ENCODE peak calls at places on chromosomes 5 and 9, in five cellular contexts. One of them, this sample, is unnamed.

GRCh38 chr5:89351232-89351631 is 468.2 kb upstream of the MEF2C start:
- DNase-seq in vagina: no peak
- DNase-seq in AG10803: peak; percentile 73
- DNase-seq in mucosa of descending colon: no peak
- DNase-seq in cardiac fibroblast: peak; percentile 91
- DNase-seq in this sample: peak; percentile 83

GRCh38 chr9:136442330-136442729 is 2.7 kb upstream of the INPP5E start:
- DNase-seq in vagina: no peak
- DNase-seq in AG10803: no peak
- DNase-seq in mucosa of descending colon: no peak
- DNase-seq in cardiac fibroblast: no peak
- DNase-seq in this sample: no peak

GRCh38 chr9:4793412-4794005 is 765 bp downstream of the RCL1 start:
- DNase-seq in vagina: no peak
- DNase-seq in AG10803: no peak
- DNase-seq in mucosa of descending colon: no peak
- DNase-seq in cardiac fibroblast: no peak
- DNase-seq in this sample: peak; percentile 22

GRCh38 chr5:111158105-111158744 is 66.0 kb upstream of the CAMK4 start:
- DNase-seq in vagina: no peak
- DNase-seq in AG10803: peak; percentile 78
- DNase-seq in mucosa of descending colon: no peak
- DNase-seq in cardiac fibroblast: peak; percentile 91
- DNase-seq in this sample: peak; percentile 76

GRCh38 chr9:68832101-68832500 is 127.1 kb downstream of the PIP5K1B start:
- DNase-seq in vagina: no peak
- DNase-seq in AG10803: no peak
- DNase-seq in mucosa of descending colon: no peak
- DNase-seq in cardiac fibroblast: no peak
- DNase-seq in this sample: no peak

GRCh38 chr9:96604005-96604320 is 15.7 kb downstream of the CDC14B start:
- DNase-seq in vagina: no peak
- DNase-seq in AG10803: peak; percentile 86
- DNase-seq in mucosa of descending colon: no peak
- DNase-seq in cardiac fibroblast: no peak
- DNase-seq in this sample: no peak

GRCh38 chr5:65152131-65152530 is 329.6 kb downstream of the ADAMTS6 start:
- DNase-seq in vagina: no peak
- DNase-seq in AG10803: peak; percentile 85
- DNase-seq in mucosa of descending colon: no peak
- DNase-seq in cardiac fibroblast: no peak
- DNase-seq in this sample: no peak

GRCh38 chr9:33480094-33480493 is 6.4 kb upstream of the NOL6 start:
- DNase-seq in vagina: no peak
- DNase-seq in AG10803: peak; percentile 16
- DNase-seq in mucosa of descending colon: no peak
- DNase-seq in cardiac fibroblast: no peak
- DNase-seq in this sample: no peak

GRCh38 chr5:154937186-154937717 is 759 bp downstream of the GEMIN5 start:
- DNase-seq in vagina: no peak
- DNase-seq in AG10803: peak; percentile 8
- DNase-seq in mucosa of descending colon: no peak
- DNase-seq in cardiac fibroblast: peak; percentile 18
- DNase-seq in this sample: no peak

GRCh38 chr9:26369096-26369495 is 523.5 kb downstream of the CAAP1 start:
- DNase-seq in vagina: no peak
- DNase-seq in AG10803: peak; percentile 81
- DNase-seq in mucosa of descending colon: no peak
- DNase-seq in cardiac fibroblast: no peak
- DNase-seq in this sample: peak; percentile 1

GRCh38 chr9:131094622-131095021 is 1.7 kb upstream of the AIF1L start:
- DNase-seq in vagina: no peak
- DNase-seq in AG10803: peak; percentile 74
- DNase-seq in mucosa of descending colon: no peak
- DNase-seq in cardiac fibroblast: peak; percentile 74
- DNase-seq in this sample: no peak

GRCh38 chr5:87229780-87230179 is 37.9 kb upstream of the RASA1 start:
- DNase-seq in vagina: no peak
- DNase-seq in AG10803: peak; percentile 11
- DNase-seq in mucosa of descending colon: no peak
- DNase-seq in cardiac fibroblast: peak; percentile 47
- DNase-seq in this sample: no peak

GRCh38 chr5:65364907-65365306 is 116.8 kb downstream of the ADAMTS6 start:
- DNase-seq in vagina: no peak
- DNase-seq in AG10803: no peak
- DNase-seq in mucosa of descending colon: no peak
- DNase-seq in cardiac fibroblast: peak; percentile 79
- DNase-seq in this sample: no peak

GRCh38 chr9:89452561-89452960 is 45.4 kb downstream of the SEMA4D start:
- DNase-seq in vagina: no peak
- DNase-seq in AG10803: no peak
- DNase-seq in mucosa of descending colon: peak; percentile 10
- DNase-seq in cardiac fibroblast: no peak
- DNase-seq in this sample: no peak

GRCh38 chr5:170788626-170789304 is 5.2 kb downstream of the GABRP start:
- DNase-seq in vagina: no peak
- DNase-seq in AG10803: no peak
- DNase-seq in mucosa of descending colon: no peak
- DNase-seq in cardiac fibroblast: no peak
- DNase-seq in this sample: no peak

GRCh38 chr9:89481161-89481915 is 16.6 kb downstream of the SEMA4D start:
- DNase-seq in vagina: no peak
- DNase-seq in AG10803: no peak
- DNase-seq in mucosa of descending colon: no peak
- DNase-seq in cardiac fibroblast: no peak
- DNase-seq in this sample: no peak

GRCh38 chr9:3743901-3744413 is 218.2 kb upstream of the RFX3 start:
- DNase-seq in vagina: no peak
- DNase-seq in AG10803: no peak
- DNase-seq in mucosa of descending colon: no peak
- DNase-seq in cardiac fibroblast: no peak
- DNase-seq in this sample: no peak

GRCh38 chr5:147434049-147434448 is 75.8 kb downstream of the DPYSL3 start:
- DNase-seq in vagina: no peak
- DNase-seq in AG10803: no peak
- DNase-seq in mucosa of descending colon: no peak
- DNase-seq in cardiac fibroblast: no peak
- DNase-seq in this sample: no peak

GRCh38 chr9:33263131-33263935 is 1.2 kb downstream of the BAG1 start:
- DNase-seq in vagina: no peak
- DNase-seq in AG10803: peak; percentile 27
- DNase-seq in mucosa of descending colon: no peak
- DNase-seq in cardiac fibroblast: peak; percentile 31
- DNase-seq in this sample: peak; percentile 21

GRCh38 chr5:109826426-109826825 is 136.7 kb downstream of the MAN2A1 start:
- DNase-seq in vagina: no peak
- DNase-seq in AG10803: no peak
- DNase-seq in mucosa of descending colon: no peak
- DNase-seq in cardiac fibroblast: peak; percentile 51
- DNase-seq in this sample: no peak

GRCh38 chr5:148730955-148731898 is 76.9 kb upstream of the HTR4 start:
- DNase-seq in vagina: no peak
- DNase-seq in AG10803: peak; percentile 85
- DNase-seq in mucosa of descending colon: no peak
- DNase-seq in cardiac fibroblast: peak; percentile 93
- DNase-seq in this sample: peak; percentile 86

GRCh38 chr5:38602641-38603040 is 46.2 kb upstream of the LIFR start:
- DNase-seq in vagina: no peak
- DNase-seq in AG10803: no peak
- DNase-seq in mucosa of descending colon: no peak
- DNase-seq in cardiac fibroblast: no peak
- DNase-seq in this sample: no peak

GRCh38 chr9:36008774-36009300 is 27.9 kb upstream of the RECK start:
- DNase-seq in vagina: no peak
- DNase-seq in AG10803: peak; percentile 76
- DNase-seq in mucosa of descending colon: no peak
- DNase-seq in cardiac fibroblast: peak; percentile 87
- DNase-seq in this sample: peak; percentile 54

DNA sequence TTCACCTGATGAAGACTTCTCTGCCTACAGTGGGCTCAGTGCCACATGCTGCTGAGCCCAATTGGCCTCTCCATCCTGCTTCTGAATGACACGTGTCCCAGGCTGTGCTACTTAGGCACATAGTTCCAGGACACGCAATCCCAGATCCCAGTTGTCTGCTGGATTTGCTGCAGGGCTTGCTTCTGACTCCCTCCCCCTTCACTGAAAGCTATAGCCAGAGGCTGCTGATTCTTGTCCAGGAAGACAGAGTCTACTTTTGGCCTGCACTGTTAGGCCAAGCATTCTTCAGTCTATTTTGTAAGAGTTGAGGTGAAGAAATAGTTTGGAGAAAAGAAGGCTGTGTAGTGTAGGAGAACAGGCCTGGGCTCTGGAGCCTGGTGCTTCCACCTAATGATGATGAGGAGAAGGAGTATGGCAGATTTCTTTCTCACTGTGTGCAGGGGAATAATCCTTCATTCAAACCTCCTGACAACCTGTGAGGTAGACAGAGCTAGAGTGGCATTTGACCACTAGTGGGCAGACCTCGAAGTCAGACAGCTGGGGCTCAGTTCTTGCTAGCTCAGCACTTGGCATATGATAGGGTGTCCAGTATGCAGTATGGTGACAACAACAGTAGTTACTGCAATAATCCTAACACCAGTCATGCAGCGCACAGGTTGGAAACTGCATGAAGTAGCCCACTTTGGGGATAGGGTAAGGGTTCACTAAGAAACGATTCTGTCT is 19.5 kb upstream of the ASPN start:
- DNase-seq in vagina: no peak
- DNase-seq in AG10803: peak; percentile 92
- DNase-seq in mucosa of descending colon: no peak
- DNase-seq in cardiac fibroblast: peak; percentile 55
- DNase-seq in this sample: no peak
- TF ChIP-seq CTCF in vagina: no peak
- TF ChIP-seq CTCF in AG10803: peak; percentile 49
- TF ChIP-seq CTCF in mucosa of descending colon: peak; percentile 46
- TF ChIP-seq CTCF in cardiac fibroblast: peak; percentile 66
- TF ChIP-seq CTCF in this sample: peak; percentile 44

GRCh38 chr5:106680330-106680729 is 990.4 kb downstream of the EFNA5 start:
- DNase-seq in vagina: no peak
- DNase-seq in AG10803: no peak
- DNase-seq in mucosa of descending colon: no peak
- DNase-seq in cardiac fibroblast: peak; percentile 7
- DNase-seq in this sample: peak; percentile 35
- H3K4me3 ChIP-seq in vagina: no peak overlapping the region
- H3K4me3 ChIP-seq in AG10803: no peak overlapping the region
- H3K4me3 ChIP-seq in mucosa of descending colon: no peak overlapping the region
- H3K4me3 ChIP-seq in cardiac fibroblast: no peak overlapping the region
- H3K4me3 ChIP-seq in this sample: no peak overlapping the region

GRCh38 chr9:93148721-93149120 is 14.7 kb upstream of the NINJ1 start:
- DNase-seq in vagina: no peak
- DNase-seq in AG10803: no peak
- DNase-seq in mucosa of descending colon: no peak
- DNase-seq in cardiac fibroblast: no peak
- DNase-seq in this sample: no peak
- TF ChIP-seq CTCF in vagina: no peak
- TF ChIP-seq CTCF in AG10803: no peak
- TF ChIP-seq CTCF in mucosa of descending colon: no peak
- TF ChIP-seq CTCF in cardiac fibroblast: no peak
- TF ChIP-seq CTCF in this sample: no peak

GRCh38 chr5:36723921-36724320 is 117.5 kb downstream of the SLC1A3 start:
- DNase-seq in vagina: no peak
- DNase-seq in AG10803: no peak
- DNase-seq in mucosa of descending colon: peak; percentile 36
- DNase-seq in cardiac fibroblast: no peak
- DNase-seq in this sample: no peak
- H3K4me3 ChIP-seq in vagina: no peak overlapping the region
- H3K4me3 ChIP-seq in AG10803: no peak overlapping the region
- H3K4me3 ChIP-seq in mucosa of descending colon: no peak overlapping the region
- H3K4me3 ChIP-seq in cardiac fibroblast: no peak overlapping the region
- H3K4me3 ChIP-seq in this sample: no peak overlapping the region

DNA sequence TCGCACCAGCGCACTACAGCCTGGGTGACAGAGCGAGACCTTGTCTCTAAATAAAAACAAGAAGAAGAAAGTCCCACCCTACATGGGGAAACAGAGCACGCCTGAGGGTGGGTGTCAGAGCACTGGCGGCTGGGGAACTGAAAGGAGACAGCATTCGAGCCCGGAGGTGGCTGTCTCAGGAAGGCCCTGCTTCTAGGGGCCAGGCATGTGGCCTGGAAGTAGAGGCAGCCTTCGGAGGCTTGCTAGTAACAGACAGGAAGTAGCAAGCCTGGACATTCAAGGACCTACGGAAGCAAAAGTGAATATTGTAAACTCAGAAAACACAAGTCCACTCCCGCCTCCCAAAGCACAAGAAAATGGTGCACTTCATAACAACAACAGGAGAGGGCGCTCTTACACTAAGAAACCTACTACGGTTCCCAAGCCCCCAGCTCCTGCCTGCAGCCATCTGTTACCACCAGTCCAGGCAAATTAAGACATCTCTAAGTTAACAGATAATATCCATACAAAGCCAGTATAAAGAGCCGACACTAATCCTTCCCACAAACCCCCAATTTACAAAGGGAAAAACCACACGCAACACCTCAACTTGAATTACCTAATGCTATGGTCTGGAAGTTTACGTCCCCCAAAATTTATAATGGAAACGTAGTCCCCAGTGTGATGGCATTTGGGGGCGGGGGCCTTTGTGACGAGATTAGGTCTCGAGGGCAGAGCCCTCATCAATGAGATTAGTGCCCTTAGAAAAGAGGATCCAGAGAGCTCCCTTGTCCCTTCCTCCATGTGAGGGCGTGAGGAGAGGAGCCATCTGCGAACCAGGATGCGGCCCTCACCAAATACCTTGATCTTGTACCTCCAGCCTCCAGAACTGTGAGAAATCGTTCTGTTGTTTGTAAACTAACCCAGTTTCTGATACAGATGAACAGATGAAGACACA is 7.7 kb downstream of the RASGEF1C start:
- DNase-seq in vagina: no peak
- DNase-seq in AG10803: no peak
- DNase-seq in mucosa of descending colon: no peak
- DNase-seq in cardiac fibroblast: peak; percentile 47
- DNase-seq in this sample: no peak
- TF ChIP-seq CTCF in vagina: no peak
- TF ChIP-seq CTCF in AG10803: peak; percentile 15
- TF ChIP-seq CTCF in mucosa of descending colon: no peak
- TF ChIP-seq CTCF in cardiac fibroblast: peak; percentile 28
- TF ChIP-seq CTCF in this sample: peak; percentile 31

GRCh38 chr5:127846884-127847283 is 143.7 kb downstream of the CCDC192 start:
- DNase-seq in vagina: no peak
- DNase-seq in AG10803: no peak
- DNase-seq in mucosa of descending colon: no peak
- DNase-seq in cardiac fibroblast: peak; percentile 22
- DNase-seq in this sample: no peak
- H3K4me3 ChIP-seq in vagina: no peak overlapping the region
- H3K4me3 ChIP-seq in AG10803: no peak overlapping the region
- H3K4me3 ChIP-seq in mucosa of descending colon: no peak overlapping the region
- H3K4me3 ChIP-seq in cardiac fibroblast: no peak overlapping the region
- H3K4me3 ChIP-seq in this sample: no peak overlapping the region

DNA sequence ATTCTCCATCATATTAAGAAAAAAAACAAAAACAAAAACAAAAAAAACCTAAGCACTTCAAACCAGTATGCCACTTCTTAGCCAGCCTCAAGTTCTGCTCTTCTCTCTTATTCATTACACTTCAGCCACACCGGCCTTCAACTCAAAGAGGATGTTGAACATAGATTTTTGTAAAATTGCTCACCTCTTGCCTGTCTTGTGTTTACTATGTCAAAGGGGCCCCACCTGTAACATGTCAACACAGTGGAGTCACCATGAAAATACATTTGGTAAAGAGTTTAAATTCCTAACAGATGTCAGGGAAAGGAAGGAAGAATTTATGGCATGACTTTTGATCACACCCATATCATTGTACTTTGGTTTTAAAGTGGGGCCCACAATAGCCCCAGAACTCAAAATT is 121.1 kb upstream of the GHR start:
- DNase-seq in vagina: no peak
- DNase-seq in AG10803: no peak
- DNase-seq in mucosa of descending colon: no peak
- DNase-seq in cardiac fibroblast: peak; percentile 11
- DNase-seq in this sample: no peak
- TF ChIP-seq CTCF in vagina: no peak
- TF ChIP-seq CTCF in AG10803: no peak
- TF ChIP-seq CTCF in mucosa of descending colon: no peak
- TF ChIP-seq CTCF in cardiac fibroblast: no peak
- TF ChIP-seq CTCF in this sample: no peak

This sample was measured in astrocyte of the spinal cord.